ENCODE peak calls at places on chromosomes 4 and X, in eight cellular contexts. A is NCI-H1092, Y is T-helper 2 cell, H is NCI-H2081, E is NCI-H748 treated with DMSO at 0.1 percent for 48 hours, I is choroid plexus epithelial cell, N is HL-60, Z is GM03348. O is an unnamed sample.

GRCh38 chr4:177448850-177449249 is 6.6 kb upstream of the AGA start:
- DNase-seq in A (no peak), Y (no peak), H (no peak), E (no peak), I (peak; percentile 42), N (no peak), Z (no peak), O (peak; percentile 38)

GRCh38 chr4:83606898-83607297 is 71.0 kb downstream of the GPAT3 start:
- DNase-seq in A (no peak), Y (no peak), H (no peak), E (no peak), I (no peak), N (no peak), Z (no peak), O (no peak)

GRCh38 chr4:7124643-7125442 is 57.0 kb upstream of the GRPEL1 start:
- DNase-seq in A (peak; percentile 19), Y (no peak), H (no peak), E (no peak), I (peak; percentile 95), N (no peak), Z (peak; percentile 92), O (peak; percentile 89)

GRCh38 chr4:2848449-2848848 is 4.8 kb downstream of the ADD1 start:
- DNase-seq in A (no peak), Y (no peak), H (no peak), E (no peak), I (no peak), N (no peak), Z (no peak), O (no peak)

GRCh38 chr4:31995943-31996901 is 1276.1 kb downstream of the PCDH7 start:
- DNase-seq in A (no peak), Y (no peak), H (no peak), E (peak; percentile 53), I (no peak), N (no peak), Z (no peak), O (no peak)

GRCh38 chr4:111506706-111507105 is 638.5 kb upstream of the FAM241A start:
- DNase-seq in A (no peak), Y (no peak), H (no peak), E (no peak), I (peak; percentile 33), N (no peak), Z (no peak), O (peak; percentile 72)

GRCh38 chr4:158782539-158783360 is 13.9 kb downstream of the FNIP2 start:
- DNase-seq in A (no peak), Y (no peak), H (no peak), E (no peak), I (peak; percentile 36), N (no peak), Z (peak; percentile 24), O (no peak)

GRCh38 chr4:164734476-164734875 is 19.5 kb upstream of the SMIM31 start:
- DNase-seq in A (no peak), Y (no peak), H (no peak), E (no peak), I (no peak), N (peak; percentile 59), Z (no peak), O (no peak)

GRCh38 chr4:22500831-22501714 is 14.8 kb downstream of the ADGRA3 start:
- DNase-seq in A (no peak), Y (no peak), H (no peak), E (no peak), I (peak; percentile 45), N (no peak), Z (peak; percentile 29), O (peak; percentile 69)

GRCh38 chr4:18034099-18034498 is 12.5 kb upstream of the LCORL start:
- DNase-seq in A (no peak), Y (no peak), H (no peak), E (no peak), I (no peak), N (no peak), Z (peak; percentile 6), O (no peak)

GRCh38 chrX:153750126-153750774 is 13.8 kb upstream of the PLXNB3 start:
- DNase-seq in A (no peak), Y (no peak), H (no peak), E (no peak), I (no peak), N (no peak), Z (no peak), O (no peak)

GRCh38 chr4:1979477-1980196 is 29.1 kb downstream of the NELFA start:
- DNase-seq in A (no peak), Y (no peak), H (no peak), E (no peak), I (no peak), N (no peak), Z (no peak), O (no peak)

GRCh38 chr4:151218343-151218742 is 58.6 kb upstream of the PRSS48 start:
- DNase-seq in A (no peak), Y (no peak), H (no peak), E (no peak), I (peak; percentile 50), N (no peak), Z (no peak), O (peak; percentile 45)

GRCh38 chr4:95108883-95109421 is 351.2 kb downstream of the BMPR1B start:
- DNase-seq in A (no peak), Y (no peak), H (no peak), E (no peak), I (peak; percentile 56), N (no peak), Z (no peak), O (no peak)